ENCODE peak calls at places on chromosome 3, in nine cellular contexts. U, K, E, B, O, Q, N, Y and F are unnamed samples.

GRCh38 chr3:29065211-29065785 is 215.6 kb upstream of the RBMS3 start:
- DNase-seq in U (no peak), K (no peak), E (peak), B (peak), O (peak), Q (peak), N (peak), Y (no peak), F (peak)

GRCh38 chr3:112984485-112984884 is 6.3 kb upstream of the GTPBP8 start:
- DNase-seq in U (peak), K (peak), E (no peak), B (no peak), O (no peak), Q (no peak), N (peak), Y (peak), F (peak)

GRCh38 chr3:3191675-3192480 is 12.4 kb upstream of the CRBN start:
- DNase-seq in U (no peak), K (peak), E (no peak), B (no peak), O (no peak), Q (no peak), N (no peak), Y (peak), F (no peak)

GRCh38 chr3:111998661-111999641 is at the start of gene TAGLN3:
- DNase-seq in U (peak), K (no peak), E (peak), B (no peak), O (no peak), Q (no peak), N (peak), Y (no peak), F (peak)

GRCh38 chr3:42507252-42507651 is 4.8 kb downstream of the VIPR1 start:
- DNase-seq in U (no peak), K (no peak), E (no peak), B (peak), O (no peak), Q (no peak), N (peak), Y (no peak), F (no peak)

GRCh38 chr3:193852901-193853300 is 259.9 kb downstream of the OPA1 start:
- DNase-seq in U (no peak), K (no peak), E (no peak), B (no peak), O (peak), Q (no peak), N (no peak), Y (no peak), F (no peak)

GRCh38 chr3:78076379-78076778 is 1036.5 kb downstream of the ROBO2 start:
- DNase-seq in U (no peak), K (no peak), E (no peak), B (no peak), O (peak), Q (no peak), N (no peak), Y (no peak), F (no peak)

GRCh38 chr3:54514416-54514815 is 392.1 kb downstream of the CACNA2D3 start:
- DNase-seq in U (no peak), K (no peak), E (no peak), B (no peak), O (no peak), Q (no peak), N (no peak), Y (no peak), F (no peak)

GRCh38 chr3:193857996-193858395 is 265.0 kb downstream of the OPA1 start:
- DNase-seq in U (no peak), K (no peak), E (no peak), B (peak), O (peak), Q (no peak), N (peak), Y (no peak), F (no peak)

GRCh38 chr3:156677120-156677479 is 2.7 kb downstream of the TIPARP start:
- DNase-seq in U (peak), K (peak), E (no peak), B (no peak), O (no peak), Q (no peak), N (no peak), Y (peak), F (no peak)

GRCh38 chr3:30440147-30440604 is 166.2 kb upstream of the TGFBR2 start:
- DNase-seq in U (no peak), K (no peak), E (no peak), B (no peak), O (peak), Q (no peak), N (peak), Y (no peak), F (no peak)

GRCh38 chr3:133568294-133569014 is 5.0 kb upstream of the CDV3 start:
- DNase-seq in U (no peak), K (no peak), E (no peak), B (peak), O (peak), Q (no peak), N (peak), Y (no peak), F (peak)

GRCh38 chr3:61181874-61182273 is 69.4 kb downstream of the FHIT start:
- DNase-seq in U (peak), K (no peak), E (no peak), B (peak), O (peak), Q (no peak), N (peak), Y (no peak), F (no peak)

GRCh38 chr3:141030296-141030695 is 20.9 kb upstream of the SPSB4 start:
- DNase-seq in U (no peak), K (no peak), E (no peak), B (no peak), O (no peak), Q (no peak), N (no peak), Y (no peak), F (no peak)

GRCh38 chr3:127673191-127674098 is 693 bp downstream of the ABTB1 start:
- DNase-seq in U (peak), K (peak), E (no peak), B (peak), O (peak), Q (peak), N (peak), Y (peak), F (peak)

GRCh38 chr3:141294848-141295247 is 63.2 kb downstream of the PXYLP1 start:
- DNase-seq in U (no peak), K (no peak), E (no peak), B (no peak), O (peak), Q (no peak), N (peak), Y (no peak), F (peak)

GRCh38 chr3:170599995-170600624 is 14.2 kb upstream of the SLC7A14 start:
- DNase-seq in U (no peak), K (no peak), E (no peak), B (no peak), O (no peak), Q (no peak), N (no peak), Y (no peak), F (no peak)